ENCODE peak calls at places on chromosome 1, in five cellular contexts. M is Calu3; C is RCC 7860; Z is upper lobe of right lung; A is activated naive CD8-positive, alpha-beta T cell treated with anti-CD3 and anti-CD28 coated beads, Interleukin-2, amount 50 U/mL, for 24 hours. T is an unnamed sample.

GRCh38 chr1:193434319-193434718 is 247.9 kb upstream of the B3GALT2 start:
- DNase-seq in Z (no peak), C (peak), M (no peak), A (no peak), T (no peak)

GRCh38 chr1:186550832-186551231 is 89.9 kb upstream of the PDC start:
- DNase-seq in Z (no peak), M (no peak), C (no peak), A (no peak), T (no peak)

GRCh38 chr1:8118031-8118451 is 91.9 kb upstream of the ERRFI1 start:
- DNase-seq in A (no peak), M (no peak), C (peak), Z (no peak), T (no peak)

GRCh38 chr1:32172621-32173245 is 6.7 kb upstream of the TXLNA start:
- DNase-seq in M (no peak), C (peak), Z (no peak), A (no peak), T (no peak)

GRCh38 chr1:7424352-7424890 is 346.7 kb upstream of the VAMP3 start:
- DNase-seq in A (no peak), M (no peak), C (no peak), Z (peak), T (no peak)

GRCh38 chr1:173414136-173414535 is 63.0 kb upstream of the PRDX6 start:
- DNase-seq in C (no peak), Z (no peak), M (no peak), A (no peak), T (no peak)

GRCh38 chr1:3504151-3504822 is 49.8 kb downstream of the ARHGEF16 start:
- DNase-seq in M (no peak), A (no peak), C (peak), Z (no peak), T (no peak)

GRCh38 chr1:64245495-64245894 is 42.1 kb downstream of the UBE2U start:
- DNase-seq in M (no peak), Z (no peak), C (no peak), A (no peak), T (no peak)

GRCh38 chr1:109482796-109483638 is 688 bp upstream of the ATXN7L2 start:
- DNase-seq in Z (peak), A (peak), C (no peak), M (no peak), T (no peak)

GRCh38 chr1:11748294-11749202 is 12.6 kb downstream of the AGTRAP start:
- DNase-seq in M (no peak), A (no peak), Z (no peak), C (no peak), T (no peak)

GRCh38 chr1:26771643-26772321 is 16.0 kb upstream of the PIGV start:
- DNase-seq in A (peak), Z (no peak), C (peak), M (peak), T (peak)

GRCh38 chr1:212514056-212514614 is 81.4 kb downstream of the NENF start:
- DNase-seq in C (peak), Z (peak), M (peak), A (peak), T (peak)

T was measured in kidney epithelial cell.